ENCODE peak calls at places on chromosomes 6 and 20, in ten cellular contexts. R is lower lobe of right lung, L is endothelial cell of umbilical vein, W is thoracic aorta, M is dorsolateral prefrontal cortex, K is K562, V is right lobe of liver, J is sigmoid colon, C is neural progenitor cell, A is fibroblast of lung. E is an unnamed sample.

GRCh38 chr6:64679411-64679810 is 1027.6 kb downstream of the EYS start:
- DNase-seq in R (no peak), M (no peak), K (no peak), L (peak), J (no peak), W (no peak), V (no peak), A (no peak), C (no peak), E (no peak)

GRCh38 chr6:129475477-129476247 is 234.3 kb downstream of the ARHGAP18 start:
- DNase-seq in V (no peak), R (no peak), M (no peak), J (no peak), C (peak), W (no peak), A (no peak), L (no peak), K (no peak), E (no peak)

GRCh38 chr20:62691485-62691884 is 17.2 kb upstream of the NTSR1 start:
- DNase-seq in C (no peak), W (no peak), V (no peak), K (no peak), J (no peak), R (no peak), A (no peak), M (no peak), L (no peak), E (no peak)

GRCh38 chr20:56628873-56629463 is at the start of gene TFAP2C:
- DNase-seq in M (no peak), L (no peak), J (peak), K (peak), V (no peak), A (peak), R (peak), W (no peak), C (peak), E (peak)

GRCh38 chr6:11161031-11161966 is 49.8 kb upstream of the ERVFRD-1 start:
- DNase-seq in L (no peak), W (no peak), V (no peak), M (no peak), A (peak), J (no peak), C (no peak), K (no peak), R (no peak), E (peak)

GRCh38 chr6:20608371-20608770 is 74.1 kb downstream of the CDKAL1 start:
- DNase-seq in J (no peak), M (no peak), W (no peak), L (no peak), C (no peak), V (no peak), K (no peak), A (no peak), R (no peak), E (no peak)

GRCh38 chr6:128532827-128533226 is 12.4 kb upstream of the PTPRK start:
- DNase-seq in C (no peak), K (no peak), L (no peak), M (no peak), W (no peak), V (no peak), A (peak), J (no peak), R (no peak), E (no peak)

GRCh38 chr6:28607990-28608389 is 82.3 kb downstream of the GPX5 start:
- DNase-seq in V (no peak), J (no peak), M (no peak), L (no peak), W (no peak), R (no peak), K (peak), C (no peak), A (no peak), E (no peak)

GRCh38 chr20:62449951-62450815 is 22.8 kb upstream of the RBBP8NL start:
- DNase-seq in K (no peak), J (no peak), R (no peak), W (no peak), M (no peak), L (no peak), C (no peak), A (no peak), V (no peak), E (no peak)

GRCh38 chr6:129335792-129336191 is 374.2 kb downstream of the ARHGAP18 start:
- DNase-seq in R (no peak), V (no peak), W (no peak), L (no peak), C (no peak), J (no peak), M (no peak), K (no peak), A (no peak), E (no peak)

GRCh38 chr6:116313377-116313776 is 33.6 kb upstream of the TSPYL1 start:
- DNase-seq in J (no peak), L (peak), R (no peak), C (no peak), M (no peak), W (no peak), V (no peak), A (peak), K (no peak), E (no peak)

GRCh38 chr6:159038914-159039884 is 5.6 kb downstream of the TAGAP start:
- DNase-seq in L (no peak), R (no peak), M (no peak), C (no peak), W (no peak), V (no peak), A (peak), J (no peak), K (no peak), E (no peak)

GRCh38 chr6:42228305-42228704 is 10.6 kb upstream of the MRPS10 start:
- DNase-seq in J (no peak), A (no peak), V (no peak), W (no peak), M (no peak), C (no peak), R (no peak), L (no peak), K (no peak), E (no peak)

GRCh38 chr20:63017076-63017825 is 10.5 kb upstream of the BHLHE23 start:
- DNase-seq in C (no peak), A (no peak), R (peak), V (peak), K (no peak), M (no peak), J (no peak), W (no peak), L (no peak), E (no peak)

GRCh38 chr6:82006027-82006738 is 241.4 kb downstream of the IBTK start:
- DNase-seq in A (peak), J (no peak), W (no peak), R (peak), V (no peak), C (peak), L (no peak), K (peak), M (no peak), E (peak)

GRCh38 chr20:19756756-19757486 is 1.1 kb upstream of the RIN2 start:
- DNase-seq in V (no peak), L (no peak), A (no peak), R (no peak), K (no peak), J (peak), W (no peak), M (no peak), C (no peak), E (no peak)

GRCh38 chr20:571754-572331 is 28.3 kb upstream of the CSNK2A1 start:
- DNase-seq in C (peak), J (peak), K (peak), W (no peak), R (peak), V (no peak), A (peak), M (no peak), L (no peak), E (no peak)

GRCh38 chr6:168739381-168739780 is 298.4 kb downstream of the SMOC2 start:
- DNase-seq in M (no peak), R (no peak), C (no peak), V (no peak), L (no peak), W (no peak), J (no peak), A (no peak), K (no peak), E (no peak)

GRCh38 chr20:43778375-43778774 is 51.6 kb upstream of the GTSF1L start:
- DNase-seq in C (no peak), W (no peak), K (no peak), M (no peak), A (no peak), L (no peak), R (no peak), V (no peak), J (no peak), E (no peak)

GRCh38 chr6:2970753-2971419 is 481 bp downstream of the SERPINB6 start:
- DNase-seq in C (peak), L (peak), V (peak), W (no peak), M (peak), R (peak), K (peak), J (peak), A (peak), E (peak)

GRCh38 chr6:118660218-118660569 is 8.8 kb upstream of the CEP85L start:
- DNase-seq in W (no peak), J (no peak), R (no peak), A (no peak), L (peak), V (no peak), K (peak), M (no peak), C (no peak), E (peak)
- H3K4me3 ChIP-seq in W (no peak), J (no peak), R (no peak), A (no peak), L (no peak), V (no peak), K (no peak), M (no peak), C (no peak), E (no peak)

GRCh38 chr20:34948030-34948429 is 7.6 kb downstream of the GSS start:
- DNase-seq in M (no peak), A (peak), V (no peak), C (no peak), L (no peak), W (no peak), R (no peak), J (no peak), K (no peak), E (peak)
- TF ChIP-seq CTCF in M (no peak), A (no peak), V (no peak), C (no peak), L (no peak), W (no peak), R (no peak), J (no peak), K (no peak), E (no peak)

GRCh38 chr6:14429396-14429795 is 311.8 kb downstream of the CD83 start:
- DNase-seq in J (no peak), V (no peak), A (no peak), R (no peak), W (no peak), C (peak), M (no peak), K (no peak), L (no peak), E (no peak)
- H3K27ac ChIP-seq in J (no peak), V (no peak), A (no peak), R (no peak), W (no peak), C (no peak), M (no peak), K (no peak), L (no peak), E (no peak)

GRCh38 chr6:111416529-111416928 is 66.5 kb downstream of the REV3L start:
- DNase-seq in C (no peak), W (no peak), M (no peak), V (no peak), J (no peak), L (no peak), A (no peak), R (no peak), K (no peak), E (no peak)
- H3K4me3 ChIP-seq in C (no peak), W (no peak), M (no peak), V (no peak), J (no peak), L (no peak), A (no peak), R (no peak), K (no peak), E (no peak)

DNA sequence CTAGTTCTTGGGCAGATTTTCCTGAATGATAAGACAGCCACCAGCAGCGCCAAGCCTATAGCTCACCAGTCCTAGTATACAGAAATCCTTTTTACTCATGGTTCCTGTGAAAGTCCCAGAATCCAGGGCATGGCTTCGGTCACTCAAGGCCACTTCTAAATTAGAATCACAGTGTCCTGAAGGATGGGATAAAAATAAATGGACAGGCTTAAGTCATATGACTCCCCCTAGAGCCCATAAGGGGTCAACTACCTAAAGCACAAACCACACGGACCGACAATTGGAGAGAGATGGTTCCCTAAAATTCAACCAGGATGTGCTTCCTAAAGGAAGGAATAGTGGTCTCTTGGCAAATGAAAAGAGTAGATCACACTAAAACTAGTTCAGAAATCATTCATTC is 404.1 kb upstream of the PLCB4 start:
- DNase-seq in R (no peak), M (no peak), V (no peak), C (peak), L (peak), J (no peak), A (no peak), W (no peak), K (peak), E (no peak)
- TF ChIP-seq CTCF in R (no peak), M (no peak), V (no peak), C (peak), L (no peak), J (no peak), A (no peak), W (no peak), K (no peak), E (peak)

E was measured in brain microvascular endothelial cell.